ENCODE peak calls at places on chromosomes 16 and 17, in eight cellular contexts. M is stomach; T is SJCRH30; S is CD8-positive, alpha-beta memory T cell; Z is heart left ventricle; L is neural progenitor cell; H is H9; N is GM23248. E is an unnamed sample.

GRCh38 chr16:78524066-78524595 is 424.7 kb downstream of the WWOX start:
- DNase-seq in S (no peak), N (no peak), H (no peak), Z (no peak), M (no peak), L (no peak), T (no peak), E (no peak)

GRCh38 chr17:38893612-38894011 is 23.8 kb downstream of the LASP1 start:
- DNase-seq in N (peak; percentile 37), H (peak; percentile 47), T (peak; percentile 20), L (peak; percentile 13), S (peak; percentile 36), Z (peak; percentile 71), M (no peak), E (no peak)

GRCh38 chr16:48300391-48300856 is 53.1 kb upstream of the ABCC11 start:
- DNase-seq in N (peak; percentile 83), S (no peak), T (no peak), M (no peak), H (no peak), L (no peak), Z (no peak), E (peak; percentile 46)

GRCh38 chr17:79844869-79845600 is 5.8 kb upstream of the CBX4 start:
- DNase-seq in H (peak; percentile 83), T (peak; percentile 77), N (peak; percentile 58), L (peak; percentile 85), Z (peak; percentile 62), S (peak; percentile 41), M (peak; percentile 60), E (no peak)

GRCh38 chr17:13359774-13360173 is 242.0 kb downstream of the HS3ST3A1 start:
- DNase-seq in M (no peak), L (no peak), N (no peak), Z (no peak), T (no peak), S (no peak), H (no peak), E (no peak)

GRCh38 chr16:77564791-77565390 is 130.1 kb upstream of the ADAMTS18 start:
- DNase-seq in M (no peak), N (peak; percentile 42), S (no peak), H (no peak), T (no peak), Z (no peak), L (no peak), E (no peak)

GRCh38 chr17:68197091-68197996 is 50.5 kb upstream of the AMZ2 start:
- DNase-seq in M (no peak), Z (no peak), L (peak; percentile 74), H (peak; percentile 73), N (no peak), S (peak; percentile 45), T (peak; percentile 55), E (no peak)

GRCh38 chr16:85484337-85485295 is 128.5 kb upstream of the GSE1 start:
- DNase-seq in M (peak; percentile 42), H (no peak), S (no peak), Z (no peak), L (no peak), N (no peak), T (no peak), E (peak; percentile 90)

GRCh38 chr17:10471853-10472252 is 2.5 kb upstream of the MYH4 start:
- DNase-seq in N (peak; percentile 20), M (no peak), H (no peak), S (no peak), Z (no peak), L (no peak), T (no peak), E (no peak)

GRCh38 chr17:10482252-10482651 is 12.9 kb upstream of the MYH4 start:
- DNase-seq in Z (no peak), M (no peak), T (no peak), L (no peak), N (no peak), S (no peak), H (no peak), E (no peak)

DNA sequence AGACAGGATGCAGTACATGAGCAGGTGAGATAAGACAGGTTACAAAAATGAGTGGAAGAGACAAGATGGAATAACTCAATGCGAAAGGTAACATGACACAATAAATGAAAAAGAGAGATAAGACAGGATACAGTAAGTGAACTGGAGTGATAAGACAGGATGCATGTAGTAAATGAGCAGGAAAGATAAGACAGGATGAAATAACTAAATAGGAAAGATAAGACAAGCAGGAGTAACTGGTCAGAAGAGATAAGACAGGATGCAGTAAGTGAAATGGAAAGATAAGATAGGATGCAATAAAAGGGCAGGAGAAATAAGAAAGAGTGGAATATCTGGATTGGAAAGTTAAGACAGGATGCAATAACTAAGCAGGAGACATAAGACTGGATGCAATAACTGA is 8.3 kb upstream of the MYH4 start:
- DNase-seq in N (no peak), M (no peak), Z (no peak), L (no peak), T (no peak), H (no peak), S (no peak), E (no peak)
- H3K9me3 ChIP-seq in N (no peaks in the 10 kb centered on the region), M (peaks cover 9% of the 10 kb centered on the region), Z (peaks cover 10% of the 10 kb centered on the region), L (no peaks in the 10 kb centered on the region), T (no peaks in the 10 kb centered on the region), H (no peaks in the 10 kb centered on the region), S (no peaks in the 10 kb centered on the region), E (peaks cover 3% of the 10 kb centered on the region)

DNA sequence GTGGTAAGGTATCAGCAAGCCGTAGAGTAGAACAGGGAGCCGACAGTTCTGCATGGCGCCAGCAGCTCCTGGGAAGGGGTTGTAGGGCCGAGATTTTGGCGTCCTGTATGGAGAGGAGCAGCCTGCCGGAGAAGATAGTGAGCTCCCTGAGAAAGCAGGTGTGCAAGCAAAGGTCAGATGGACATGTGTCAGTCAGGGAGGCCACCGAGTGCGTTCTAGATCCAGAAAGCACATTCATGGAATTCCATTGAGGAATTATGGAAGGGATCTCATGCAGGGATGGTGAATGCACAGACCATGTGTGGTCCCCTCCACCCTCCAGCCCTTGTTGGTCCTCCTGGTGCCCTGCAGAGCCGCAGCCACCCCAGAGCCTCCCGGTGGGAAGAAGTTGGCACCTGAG is 33.7 kb downstream of the CMIP start:
- DNase-seq in M (no peak), S (no peak), H (no peak), N (no peak), L (no peak), T (no peak), Z (no peak), E (no peak)
- H3K4me1 ChIP-seq in M (peaks cover 79% of the 10 kb centered on the region), S (peaks cover 65% of the 10 kb centered on the region), H (peaks cover 3% of the 10 kb centered on the region), N (peaks cover 10% of the 10 kb centered on the region), L (peaks cover 9% of the 10 kb centered on the region), T (no peaks in the 10 kb centered on the region), Z (peaks cover 78% of the 10 kb centered on the region), E (no peaks in the 10 kb centered on the region)

DNA sequence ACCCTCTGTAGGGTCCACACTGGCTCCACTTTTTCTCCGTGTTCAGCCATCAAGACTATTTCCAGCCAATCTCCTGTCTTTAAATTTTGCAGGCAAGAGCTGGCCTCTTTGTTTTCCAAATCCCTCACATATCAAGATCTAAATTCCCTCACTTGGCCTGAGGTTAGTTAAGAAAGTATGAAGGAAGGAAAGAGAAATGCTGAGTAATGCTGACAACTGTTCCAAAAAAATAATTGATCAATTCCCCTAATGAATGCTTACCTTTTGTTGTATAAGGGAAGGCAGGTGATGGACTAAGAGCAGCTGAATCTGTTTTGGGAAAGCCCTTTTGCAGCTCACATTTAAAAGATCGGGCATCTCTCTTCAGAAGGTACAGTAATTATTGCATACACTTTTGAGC is 105.1 kb upstream of the KCNJ16 start:
- DNase-seq in S (no peak), Z (no peak), H (no peak), T (no peak), N (no peak), M (no peak), L (no peak), E (no peak)
- H3K9me3 ChIP-seq in S (no peaks in the 10 kb centered on the region), Z (peaks cover 6% of the 10 kb centered on the region), H (no peaks in the 10 kb centered on the region), T (no peaks in the 10 kb centered on the region), N (no peaks in the 10 kb centered on the region), M (peaks cover 6% of the 10 kb centered on the region), L (no peaks in the 10 kb centered on the region), E (peaks cover 4% of the 10 kb centered on the region)

GRCh38 chr16:50696126-50696525 is 2.7 kb downstream of the NOD2 start:
- DNase-seq in S (no peak), L (peak; percentile 27), Z (no peak), M (no peak), N (no peak), H (no peak), T (no peak), E (no peak)
- H3K4me1 ChIP-seq in S (peaks cover 57% of the 10 kb centered on the region), L (peaks cover 19% of the 10 kb centered on the region), Z (peaks cover 45% of the 10 kb centered on the region), M (peaks cover 50% of the 10 kb centered on the region), N (no peaks in the 10 kb centered on the region), H (no peaks in the 10 kb centered on the region), T (no peaks in the 10 kb centered on the region), E (peaks cover 26% of the 10 kb centered on the region)

DNA sequence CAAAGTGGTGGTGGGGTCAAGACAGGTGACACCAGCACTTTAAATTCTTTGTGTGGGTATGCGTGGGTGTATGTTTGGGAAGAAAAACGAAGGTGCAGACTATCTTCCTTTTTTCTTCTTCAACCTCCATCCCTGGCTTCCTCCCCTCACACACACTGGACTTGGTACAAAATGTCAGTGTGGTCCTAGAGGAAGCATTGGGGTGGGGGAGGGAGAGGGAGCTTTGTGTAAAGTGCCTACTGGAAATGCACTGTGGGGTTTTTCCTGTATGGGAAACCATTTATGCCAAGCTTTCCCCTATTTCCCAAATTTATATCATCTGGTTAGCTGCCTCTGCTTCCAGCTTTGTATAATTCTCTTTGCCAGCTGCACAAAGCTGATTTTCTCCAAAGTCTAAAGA is 44.4 kb downstream of the SLFN12L start:
- DNase-seq in H (no peak), S (no peak), N (no peak), T (no peak), Z (no peak), M (no peak), L (no peak), E (no peak)
- H3K9me3 ChIP-seq in H (no peaks in the 10 kb centered on the region), S (no peaks in the 10 kb centered on the region), N (no peaks in the 10 kb centered on the region), T (no peaks in the 10 kb centered on the region), Z (no peaks in the 10 kb centered on the region), M (peaks cover 4% of the 10 kb centered on the region), L (no peaks in the 10 kb centered on the region), E (no peaks in the 10 kb centered on the region)

DNA sequence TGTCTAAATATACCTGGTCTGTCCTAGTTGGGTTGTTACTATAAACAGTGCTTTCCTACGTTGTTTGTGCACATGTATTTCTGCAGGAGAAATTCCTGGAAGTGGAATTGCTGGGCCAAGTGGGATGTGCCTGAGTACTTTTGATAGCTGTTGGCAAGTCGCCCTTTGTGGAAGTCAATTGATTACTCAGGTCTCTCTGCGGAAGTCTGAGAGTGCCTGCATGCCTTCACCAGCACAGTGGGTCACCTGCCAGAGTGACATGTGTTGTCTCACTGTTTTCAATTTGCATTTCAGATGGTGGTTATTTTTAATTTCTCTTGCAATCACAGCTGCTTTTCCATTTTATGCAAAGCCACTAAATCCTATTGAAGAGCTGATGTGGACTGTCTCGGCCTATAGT is 2.3 kb upstream of the MVD start:
- DNase-seq in L (no peak), T (no peak), S (no peak), H (no peak), Z (no peak), M (peak; percentile 49), N (no peak), E (no peak)
- H3K4me1 ChIP-seq in L (peaks cover 4% of the 10 kb centered on the region), T (no peaks in the 10 kb centered on the region), S (peaks cover 14% of the 10 kb centered on the region), H (peaks cover 3% of the 10 kb centered on the region), Z (peaks cover 31% of the 10 kb centered on the region), M (peaks cover 23% of the 10 kb centered on the region), N (peaks cover 4% of the 10 kb centered on the region), E (peaks cover 5% of the 10 kb centered on the region)